ENCODE peak calls at places on chromosome 16, in four cellular contexts. One of them, this sample, is unnamed.

GRCh38 chr16:30958164-30959083 is 870 bp downstream of the SETD1A start:
- DNase-seq in activated CD4-positive, alpha-beta memory T cell treated with anti-CD3 and anti-CD28 coated beads, Interleukin-2, amount 10 ng/mL, durations not matched to agents 7 days and 5 days: no peak
- DNase-seq in WTC11: peak
- DNase-seq in LoVo: peak
- DNase-seq in this sample: peak

GRCh38 chr16:19753815-19754643 is 36.0 kb downstream of the IQCK start:
- DNase-seq in activated CD4-positive, alpha-beta memory T cell treated with anti-CD3 and anti-CD28 coated beads, Interleukin-2, amount 10 ng/mL, durations not matched to agents 7 days and 5 days: no peak
- DNase-seq in WTC11: no peak
- DNase-seq in LoVo: no peak
- DNase-seq in this sample: no peak

GRCh38 chr16:29849505-29849904 is 13.5 kb downstream of the CDIPT start:
- DNase-seq in WTC11: no peak
- DNase-seq in LoVo: no peak
- DNase-seq in activated CD4-positive, alpha-beta memory T cell treated with anti-CD3 and anti-CD28 coated beads, Interleukin-2, amount 10 ng/mL, durations not matched to agents 7 days and 5 days: no peak
- DNase-seq in this sample: peak

GRCh38 chr16:48076455-48077012 is 79.3 kb downstream of the ABCC12 start:
- DNase-seq in activated CD4-positive, alpha-beta memory T cell treated with anti-CD3 and anti-CD28 coated beads, Interleukin-2, amount 10 ng/mL, durations not matched to agents 7 days and 5 days: no peak
- DNase-seq in WTC11: no peak
- DNase-seq in LoVo: no peak
- DNase-seq in this sample: no peak

GRCh38 chr16:81457326-81458133 is 12.9 kb downstream of the CMIP start:
- DNase-seq in LoVo: no peak
- DNase-seq in WTC11: no peak
- DNase-seq in activated CD4-positive, alpha-beta memory T cell treated with anti-CD3 and anti-CD28 coated beads, Interleukin-2, amount 10 ng/mL, durations not matched to agents 7 days and 5 days: no peak
- DNase-seq in this sample: no peak

GRCh38 chr16:79767597-79768280 is 167.2 kb upstream of the MAF start:
- DNase-seq in LoVo: no peak
- DNase-seq in WTC11: peak
- DNase-seq in activated CD4-positive, alpha-beta memory T cell treated with anti-CD3 and anti-CD28 coated beads, Interleukin-2, amount 10 ng/mL, durations not matched to agents 7 days and 5 days: no peak
- DNase-seq in this sample: peak

GRCh38 chr16:65961491-65962143 is 404.9 kb upstream of the CDH5 start:
- DNase-seq in WTC11: no peak
- DNase-seq in LoVo: no peak
- DNase-seq in activated CD4-positive, alpha-beta memory T cell treated with anti-CD3 and anti-CD28 coated beads, Interleukin-2, amount 10 ng/mL, durations not matched to agents 7 days and 5 days: no peak
- DNase-seq in this sample: no peak

GRCh38 chr16:80599466-80599865 is 58.7 kb downstream of the DYNLRB2 start:
- DNase-seq in activated CD4-positive, alpha-beta memory T cell treated with anti-CD3 and anti-CD28 coated beads, Interleukin-2, amount 10 ng/mL, durations not matched to agents 7 days and 5 days: no peak
- DNase-seq in LoVo: no peak
- DNase-seq in WTC11: no peak
- DNase-seq in this sample: no peak

GRCh38 chr16:9050102-9050830 is 41.2 kb upstream of the HAPSTR1 start:
- DNase-seq in LoVo: no peak
- DNase-seq in WTC11: peak
- DNase-seq in activated CD4-positive, alpha-beta memory T cell treated with anti-CD3 and anti-CD28 coated beads, Interleukin-2, amount 10 ng/mL, durations not matched to agents 7 days and 5 days: peak
- DNase-seq in this sample: peak

GRCh38 chr16:67641779-67642708 is 2.9 kb upstream of the CARMIL2 start:
- DNase-seq in activated CD4-positive, alpha-beta memory T cell treated with anti-CD3 and anti-CD28 coated beads, Interleukin-2, amount 10 ng/mL, durations not matched to agents 7 days and 5 days: no peak
- DNase-seq in WTC11: no peak
- DNase-seq in LoVo: no peak
- DNase-seq in this sample: peak

GRCh38 chr16:27317738-27318398 is 4.1 kb downstream of the IL4R start:
- DNase-seq in WTC11: no peak
- DNase-seq in LoVo: no peak
- DNase-seq in activated CD4-positive, alpha-beta memory T cell treated with anti-CD3 and anti-CD28 coated beads, Interleukin-2, amount 10 ng/mL, durations not matched to agents 7 days and 5 days: no peak
- DNase-seq in this sample: no peak

GRCh38 chr16:84881702-84882521 is 62.1 kb downstream of the CRISPLD2 start:
- DNase-seq in LoVo: no peak
- DNase-seq in activated CD4-positive, alpha-beta memory T cell treated with anti-CD3 and anti-CD28 coated beads, Interleukin-2, amount 10 ng/mL, durations not matched to agents 7 days and 5 days: no peak
- DNase-seq in WTC11: no peak
- DNase-seq in this sample: no peak

GRCh38 chr16:1183235-1183907 is 30.5 kb downstream of the CACNA1H start:
- DNase-seq in LoVo: no peak
- DNase-seq in activated CD4-positive, alpha-beta memory T cell treated with anti-CD3 and anti-CD28 coated beads, Interleukin-2, amount 10 ng/mL, durations not matched to agents 7 days and 5 days: no peak
- DNase-seq in WTC11: peak
- DNase-seq in this sample: peak

GRCh38 chr16:17784073-17784472 is 313.3 kb upstream of the XYLT1 start:
- DNase-seq in LoVo: no peak
- DNase-seq in WTC11: peak
- DNase-seq in activated CD4-positive, alpha-beta memory T cell treated with anti-CD3 and anti-CD28 coated beads, Interleukin-2, amount 10 ng/mL, durations not matched to agents 7 days and 5 days: no peak
- DNase-seq in this sample: no peak

GRCh38 chr16:65908568-65908967 is 457.9 kb upstream of the CDH5 start:
- DNase-seq in LoVo: no peak
- DNase-seq in WTC11: peak
- DNase-seq in activated CD4-positive, alpha-beta memory T cell treated with anti-CD3 and anti-CD28 coated beads, Interleukin-2, amount 10 ng/mL, durations not matched to agents 7 days and 5 days: no peak
- DNase-seq in this sample: peak

GRCh38 chr16:15573274-15573895 is 69.6 kb downstream of the MARF1 start:
- DNase-seq in WTC11: no peak
- DNase-seq in activated CD4-positive, alpha-beta memory T cell treated with anti-CD3 and anti-CD28 coated beads, Interleukin-2, amount 10 ng/mL, durations not matched to agents 7 days and 5 days: no peak
- DNase-seq in LoVo: no peak
- DNase-seq in this sample: no peak

GRCh38 chr16:88732172-88732960 is 26.1 kb downstream of the CTU2 start:
- DNase-seq in LoVo: no peak
- DNase-seq in activated CD4-positive, alpha-beta memory T cell treated with anti-CD3 and anti-CD28 coated beads, Interleukin-2, amount 10 ng/mL, durations not matched to agents 7 days and 5 days: no peak
- DNase-seq in WTC11: no peak
- DNase-seq in this sample: no peak

GRCh38 chr16:23959069-23959800 is 123.5 kb downstream of the PRKCB start:
- DNase-seq in activated CD4-positive, alpha-beta memory T cell treated with anti-CD3 and anti-CD28 coated beads, Interleukin-2, amount 10 ng/mL, durations not matched to agents 7 days and 5 days: no peak
- DNase-seq in LoVo: no peak
- DNase-seq in WTC11: no peak
- DNase-seq in this sample: peak

GRCh38 chr16:715448-716249 is 731 bp downstream of the METRN start:
- DNase-seq in activated CD4-positive, alpha-beta memory T cell treated with anti-CD3 and anti-CD28 coated beads, Interleukin-2, amount 10 ng/mL, durations not matched to agents 7 days and 5 days: no peak
- DNase-seq in WTC11: no peak
- DNase-seq in LoVo: peak
- DNase-seq in this sample: no peak

GRCh38 chr16:9153502-9153864 is 62.0 kb downstream of the HAPSTR1 start:
- DNase-seq in WTC11: no peak
- DNase-seq in activated CD4-positive, alpha-beta memory T cell treated with anti-CD3 and anti-CD28 coated beads, Interleukin-2, amount 10 ng/mL, durations not matched to agents 7 days and 5 days: no peak
- DNase-seq in LoVo: no peak
- DNase-seq in this sample: no peak

GRCh38 chr16:1541293-1542165 is 8.1 kb downstream of the TMEM204 start:
- DNase-seq in LoVo: no peak
- DNase-seq in WTC11: no peak
- DNase-seq in activated CD4-positive, alpha-beta memory T cell treated with anti-CD3 and anti-CD28 coated beads, Interleukin-2, amount 10 ng/mL, durations not matched to agents 7 days and 5 days: no peak
- DNase-seq in this sample: no peak

GRCh38 chr16:31008154-31008950 is 2.1 kb downstream of the STX1B start:
- DNase-seq in LoVo: no peak
- DNase-seq in WTC11: no peak
- DNase-seq in activated CD4-positive, alpha-beta memory T cell treated with anti-CD3 and anti-CD28 coated beads, Interleukin-2, amount 10 ng/mL, durations not matched to agents 7 days and 5 days: no peak
- DNase-seq in this sample: no peak

GRCh38 chr16:85870159-85870558 is 28.8 kb upstream of the IRF8 start:
- DNase-seq in LoVo: no peak
- DNase-seq in activated CD4-positive, alpha-beta memory T cell treated with anti-CD3 and anti-CD28 coated beads, Interleukin-2, amount 10 ng/mL, durations not matched to agents 7 days and 5 days: no peak
- DNase-seq in WTC11: no peak
- DNase-seq in this sample: no peak

GRCh38 chr16:64364894-64365293 is 757.0 kb downstream of the CDH11 start:
- DNase-seq in activated CD4-positive, alpha-beta memory T cell treated with anti-CD3 and anti-CD28 coated beads, Interleukin-2, amount 10 ng/mL, durations not matched to agents 7 days and 5 days: no peak
- DNase-seq in LoVo: no peak
- DNase-seq in WTC11: no peak
- DNase-seq in this sample: no peak

GRCh38 chr16:2008009-2008526 is 1.6 kb downstream of the ZNF598 start:
- DNase-seq in LoVo: peak
- DNase-seq in WTC11: no peak
- DNase-seq in activated CD4-positive, alpha-beta memory T cell treated with anti-CD3 and anti-CD28 coated beads, Interleukin-2, amount 10 ng/mL, durations not matched to agents 7 days and 5 days: peak
- DNase-seq in this sample: no peak

GRCh38 chr16:54277845-54278703 is 8.5 kb downstream of the IRX3 start:
- DNase-seq in WTC11: no peak
- DNase-seq in activated CD4-positive, alpha-beta memory T cell treated with anti-CD3 and anti-CD28 coated beads, Interleukin-2, amount 10 ng/mL, durations not matched to agents 7 days and 5 days: no peak
- DNase-seq in LoVo: no peak
- DNase-seq in this sample: no peak